ENCODE peak calls at places on chromosomes 1 and 21, in eight cellular contexts. One of them, this sample, is unnamed.
A peak's percentile ranks its signal among the peaks of the same experiment; 100 is the strongest.

GRCh38 chr1:9500756-9501754 is 38.2 kb upstream of the SLC25A33 start:
- DNase-seq in Calu3: no peak
- DNase-seq in COR-L47: no peak
- DNase-seq in activated CD4-positive, alpha-beta T cell treated with anti-CD3 and anti-CD28 coated beads for 1 hour: no peak
- DNase-seq in mucosa of gallbladder: no peak
- DNase-seq in sciatic nerve: no peak
- DNase-seq in stimulated activated CD8-positive, alpha-beta memory T cell treated with anti-CD3 and anti-CD28 coated beads, Interleukin-12 subunit alpha, Interleukin-12 subunit beta, amount 100 ng/mL, for 1 hour: no peak
- DNase-seq in NCI-H1436: no peak
- DNase-seq in this sample: no peak

GRCh38 chr1:77975386-77975785 is 3.5 kb downstream of the FUBP1 start:
- DNase-seq in mucosa of gallbladder: no peak
- DNase-seq in NCI-H1436: no peak
- DNase-seq in stimulated activated CD8-positive, alpha-beta memory T cell treated with anti-CD3 and anti-CD28 coated beads, Interleukin-12 subunit alpha, Interleukin-12 subunit beta, amount 100 ng/mL, for 1 hour: no peak
- DNase-seq in activated CD4-positive, alpha-beta T cell treated with anti-CD3 and anti-CD28 coated beads for 1 hour: no peak
- DNase-seq in COR-L47: no peak
- DNase-seq in Calu3: no peak
- DNase-seq in sciatic nerve: no peak
- DNase-seq in this sample: no peak

GRCh38 chr1:6924891-6925290 is 139.6 kb downstream of the CAMTA1 start:
- DNase-seq in COR-L47: no peak
- DNase-seq in NCI-H1436: no peak
- DNase-seq in sciatic nerve: no peak
- DNase-seq in mucosa of gallbladder: no peak
- DNase-seq in activated CD4-positive, alpha-beta T cell treated with anti-CD3 and anti-CD28 coated beads for 1 hour: no peak
- DNase-seq in Calu3: no peak
- DNase-seq in stimulated activated CD8-positive, alpha-beta memory T cell treated with anti-CD3 and anti-CD28 coated beads, Interleukin-12 subunit alpha, Interleukin-12 subunit beta, amount 100 ng/mL, for 1 hour: no peak
- DNase-seq in this sample: no peak

GRCh38 chr21:40120944-40121575 is 253.8 kb downstream of the PCP4 start:
- DNase-seq in stimulated activated CD8-positive, alpha-beta memory T cell treated with anti-CD3 and anti-CD28 coated beads, Interleukin-12 subunit alpha, Interleukin-12 subunit beta, amount 100 ng/mL, for 1 hour: no peak
- DNase-seq in NCI-H1436: peak; percentile 58
- DNase-seq in sciatic nerve: no peak
- DNase-seq in COR-L47: peak; percentile 44
- DNase-seq in activated CD4-positive, alpha-beta T cell treated with anti-CD3 and anti-CD28 coated beads for 1 hour: no peak
- DNase-seq in Calu3: no peak
- DNase-seq in mucosa of gallbladder: no peak
- DNase-seq in this sample: no peak

GRCh38 chr1:80158771-80159170 is 1152.2 kb upstream of the ADGRL4 start:
- DNase-seq in NCI-H1436: no peak
- DNase-seq in mucosa of gallbladder: no peak
- DNase-seq in Calu3: no peak
- DNase-seq in sciatic nerve: no peak
- DNase-seq in COR-L47: no peak
- DNase-seq in stimulated activated CD8-positive, alpha-beta memory T cell treated with anti-CD3 and anti-CD28 coated beads, Interleukin-12 subunit alpha, Interleukin-12 subunit beta, amount 100 ng/mL, for 1 hour: no peak
- DNase-seq in activated CD4-positive, alpha-beta T cell treated with anti-CD3 and anti-CD28 coated beads for 1 hour: no peak
- DNase-seq in this sample: no peak

GRCh38 chr1:234246638-234247116 is 126.6 kb upstream of the COA6 start:
- DNase-seq in COR-L47: no peak
- DNase-seq in NCI-H1436: no peak
- DNase-seq in stimulated activated CD8-positive, alpha-beta memory T cell treated with anti-CD3 and anti-CD28 coated beads, Interleukin-12 subunit alpha, Interleukin-12 subunit beta, amount 100 ng/mL, for 1 hour: no peak
- DNase-seq in sciatic nerve: no peak
- DNase-seq in Calu3: no peak
- DNase-seq in activated CD4-positive, alpha-beta T cell treated with anti-CD3 and anti-CD28 coated beads for 1 hour: no peak
- DNase-seq in mucosa of gallbladder: no peak
- DNase-seq in this sample: no peak

GRCh38 chr1:217348960-217349664 is 281.8 kb downstream of the GPATCH2 start:
- DNase-seq in stimulated activated CD8-positive, alpha-beta memory T cell treated with anti-CD3 and anti-CD28 coated beads, Interleukin-12 subunit alpha, Interleukin-12 subunit beta, amount 100 ng/mL, for 1 hour: no peak
- DNase-seq in activated CD4-positive, alpha-beta T cell treated with anti-CD3 and anti-CD28 coated beads for 1 hour: no peak
- DNase-seq in mucosa of gallbladder: no peak
- DNase-seq in sciatic nerve: no peak
- DNase-seq in Calu3: no peak
- DNase-seq in NCI-H1436: no peak
- DNase-seq in COR-L47: no peak
- DNase-seq in this sample: no peak

GRCh38 chr1:10217748-10218441 is 7.5 kb downstream of the KIF1B start:
- DNase-seq in stimulated activated CD8-positive, alpha-beta memory T cell treated with anti-CD3 and anti-CD28 coated beads, Interleukin-12 subunit alpha, Interleukin-12 subunit beta, amount 100 ng/mL, for 1 hour: no peak
- DNase-seq in activated CD4-positive, alpha-beta T cell treated with anti-CD3 and anti-CD28 coated beads for 1 hour: no peak
- DNase-seq in COR-L47: no peak
- DNase-seq in sciatic nerve: no peak
- DNase-seq in NCI-H1436: no peak
- DNase-seq in Calu3: no peak
- DNase-seq in mucosa of gallbladder: no peak
- DNase-seq in this sample: no peak

GRCh38 chr1:25912076-25912831 is 6.0 kb upstream of the STMN1 start:
- DNase-seq in COR-L47: no peak
- DNase-seq in activated CD4-positive, alpha-beta T cell treated with anti-CD3 and anti-CD28 coated beads for 1 hour: no peak
- DNase-seq in mucosa of gallbladder: no peak
- DNase-seq in stimulated activated CD8-positive, alpha-beta memory T cell treated with anti-CD3 and anti-CD28 coated beads, Interleukin-12 subunit alpha, Interleukin-12 subunit beta, amount 100 ng/mL, for 1 hour: no peak
- DNase-seq in Calu3: no peak
- DNase-seq in NCI-H1436: no peak
- DNase-seq in sciatic nerve: no peak
- DNase-seq in this sample: no peak

GRCh38 chr1:94559921-94560320 is 18.4 kb upstream of the F3 start:
- DNase-seq in activated CD4-positive, alpha-beta T cell treated with anti-CD3 and anti-CD28 coated beads for 1 hour: no peak
- DNase-seq in sciatic nerve: no peak
- DNase-seq in stimulated activated CD8-positive, alpha-beta memory T cell treated with anti-CD3 and anti-CD28 coated beads, Interleukin-12 subunit alpha, Interleukin-12 subunit beta, amount 100 ng/mL, for 1 hour: no peak
- DNase-seq in COR-L47: no peak
- DNase-seq in Calu3: no peak
- DNase-seq in NCI-H1436: no peak
- DNase-seq in mucosa of gallbladder: no peak
- DNase-seq in this sample: no peak

GRCh38 chr1:8026153-8026975 is at the start of gene ERRFI1:
- DNase-seq in mucosa of gallbladder: peak; percentile 95
- DNase-seq in activated CD4-positive, alpha-beta T cell treated with anti-CD3 and anti-CD28 coated beads for 1 hour: peak; percentile 82
- DNase-seq in sciatic nerve: peak; percentile 97
- DNase-seq in stimulated activated CD8-positive, alpha-beta memory T cell treated with anti-CD3 and anti-CD28 coated beads, Interleukin-12 subunit alpha, Interleukin-12 subunit beta, amount 100 ng/mL, for 1 hour: peak; percentile 77
- DNase-seq in Calu3: peak; percentile 94
- DNase-seq in NCI-H1436: peak; percentile 90
- DNase-seq in COR-L47: peak; percentile 92
- DNase-seq in this sample: peak; percentile 97

GRCh38 chr1:64745181-64745985 is 508 bp downstream of the RAVER2 start:
- DNase-seq in sciatic nerve: no peak
- DNase-seq in activated CD4-positive, alpha-beta T cell treated with anti-CD3 and anti-CD28 coated beads for 1 hour: no peak
- DNase-seq in mucosa of gallbladder: peak; percentile 44
- DNase-seq in COR-L47: peak; percentile 35
- DNase-seq in Calu3: peak; percentile 24
- DNase-seq in NCI-H1436: no peak
- DNase-seq in stimulated activated CD8-positive, alpha-beta memory T cell treated with anti-CD3 and anti-CD28 coated beads, Interleukin-12 subunit alpha, Interleukin-12 subunit beta, amount 100 ng/mL, for 1 hour: no peak
- DNase-seq in this sample: peak; percentile 22

GRCh38 chr21:32412162-32412997 is at the start of gene EVA1C:
- DNase-seq in mucosa of gallbladder: peak; percentile 50
- DNase-seq in Calu3: peak; percentile 34
- DNase-seq in NCI-H1436: peak; percentile 41
- DNase-seq in activated CD4-positive, alpha-beta T cell treated with anti-CD3 and anti-CD28 coated beads for 1 hour: peak; percentile 65
- DNase-seq in sciatic nerve: peak; percentile 81
- DNase-seq in stimulated activated CD8-positive, alpha-beta memory T cell treated with anti-CD3 and anti-CD28 coated beads, Interleukin-12 subunit alpha, Interleukin-12 subunit beta, amount 100 ng/mL, for 1 hour: peak; percentile 50
- DNase-seq in COR-L47: peak; percentile 68
- DNase-seq in this sample: peak; percentile 57

GRCh38 chr1:115827452-115827851 is 13.5 kb downstream of the NHLH2 start:
- DNase-seq in stimulated activated CD8-positive, alpha-beta memory T cell treated with anti-CD3 and anti-CD28 coated beads, Interleukin-12 subunit alpha, Interleukin-12 subunit beta, amount 100 ng/mL, for 1 hour: no peak
- DNase-seq in activated CD4-positive, alpha-beta T cell treated with anti-CD3 and anti-CD28 coated beads for 1 hour: no peak
- DNase-seq in COR-L47: no peak
- DNase-seq in sciatic nerve: no peak
- DNase-seq in NCI-H1436: no peak
- DNase-seq in mucosa of gallbladder: no peak
- DNase-seq in Calu3: no peak
- DNase-seq in this sample: no peak

GRCh38 chr1:20059847-20060246 is 10.1 kb upstream of the PLA2G5 start:
- DNase-seq in activated CD4-positive, alpha-beta T cell treated with anti-CD3 and anti-CD28 coated beads for 1 hour: no peak
- DNase-seq in Calu3: no peak
- DNase-seq in mucosa of gallbladder: no peak
- DNase-seq in COR-L47: no peak
- DNase-seq in NCI-H1436: no peak
- DNase-seq in stimulated activated CD8-positive, alpha-beta memory T cell treated with anti-CD3 and anti-CD28 coated beads, Interleukin-12 subunit alpha, Interleukin-12 subunit beta, amount 100 ng/mL, for 1 hour: no peak
- DNase-seq in sciatic nerve: no peak
- DNase-seq in this sample: no peak

GRCh38 chr1:93625582-93626327 is 55.9 kb downstream of the BCAR3 start:
- DNase-seq in stimulated activated CD8-positive, alpha-beta memory T cell treated with anti-CD3 and anti-CD28 coated beads, Interleukin-12 subunit alpha, Interleukin-12 subunit beta, amount 100 ng/mL, for 1 hour: no peak
- DNase-seq in activated CD4-positive, alpha-beta T cell treated with anti-CD3 and anti-CD28 coated beads for 1 hour: no peak
- DNase-seq in NCI-H1436: no peak
- DNase-seq in sciatic nerve: no peak
- DNase-seq in Calu3: no peak
- DNase-seq in mucosa of gallbladder: no peak
- DNase-seq in COR-L47: no peak
- DNase-seq in this sample: no peak

GRCh38 chr1:118151312-118151937 is 33.6 kb downstream of the SPAG17 start:
- DNase-seq in COR-L47: peak; percentile 23
- DNase-seq in activated CD4-positive, alpha-beta T cell treated with anti-CD3 and anti-CD28 coated beads for 1 hour: no peak
- DNase-seq in Calu3: peak; percentile 37
- DNase-seq in mucosa of gallbladder: peak; percentile 53
- DNase-seq in NCI-H1436: no peak
- DNase-seq in stimulated activated CD8-positive, alpha-beta memory T cell treated with anti-CD3 and anti-CD28 coated beads, Interleukin-12 subunit alpha, Interleukin-12 subunit beta, amount 100 ng/mL, for 1 hour: no peak
- DNase-seq in sciatic nerve: peak; percentile 75
- DNase-seq in this sample: peak; percentile 72

GRCh38 chr21:44531606-44532128 is 8.3 kb downstream of the KRTAP10-1 start:
- DNase-seq in NCI-H1436: no peak
- DNase-seq in stimulated activated CD8-positive, alpha-beta memory T cell treated with anti-CD3 and anti-CD28 coated beads, Interleukin-12 subunit alpha, Interleukin-12 subunit beta, amount 100 ng/mL, for 1 hour: no peak
- DNase-seq in mucosa of gallbladder: no peak
- DNase-seq in sciatic nerve: peak; percentile 49
- DNase-seq in COR-L47: no peak
- DNase-seq in Calu3: no peak
- DNase-seq in activated CD4-positive, alpha-beta T cell treated with anti-CD3 and anti-CD28 coated beads for 1 hour: no peak
- DNase-seq in this sample: no peak

GRCh38 chr1:11364170-11364569 is 91.2 kb downstream of the UBIAD1 start:
- DNase-seq in Calu3: peak; percentile 40
- DNase-seq in NCI-H1436: peak; percentile 44
- DNase-seq in mucosa of gallbladder: no peak
- DNase-seq in sciatic nerve: no peak
- DNase-seq in COR-L47: no peak
- DNase-seq in stimulated activated CD8-positive, alpha-beta memory T cell treated with anti-CD3 and anti-CD28 coated beads, Interleukin-12 subunit alpha, Interleukin-12 subunit beta, amount 100 ng/mL, for 1 hour: no peak
- DNase-seq in activated CD4-positive, alpha-beta T cell treated with anti-CD3 and anti-CD28 coated beads for 1 hour: no peak
- DNase-seq in this sample: no peak

GRCh38 chr1:211912844-211913432 is 82.4 kb upstream of the LPGAT1 start:
- DNase-seq in activated CD4-positive, alpha-beta T cell treated with anti-CD3 and anti-CD28 coated beads for 1 hour: no peak
- DNase-seq in stimulated activated CD8-positive, alpha-beta memory T cell treated with anti-CD3 and anti-CD28 coated beads, Interleukin-12 subunit alpha, Interleukin-12 subunit beta, amount 100 ng/mL, for 1 hour: no peak
- DNase-seq in NCI-H1436: no peak
- DNase-seq in mucosa of gallbladder: no peak
- DNase-seq in sciatic nerve: no peak
- DNase-seq in COR-L47: no peak
- DNase-seq in Calu3: no peak
- DNase-seq in this sample: no peak

GRCh38 chr1:94970783-94971182 is 43.9 kb upstream of the CNN3 start:
- DNase-seq in stimulated activated CD8-positive, alpha-beta memory T cell treated with anti-CD3 and anti-CD28 coated beads, Interleukin-12 subunit alpha, Interleukin-12 subunit beta, amount 100 ng/mL, for 1 hour: no peak
- DNase-seq in COR-L47: no peak
- DNase-seq in mucosa of gallbladder: no peak
- DNase-seq in activated CD4-positive, alpha-beta T cell treated with anti-CD3 and anti-CD28 coated beads for 1 hour: no peak
- DNase-seq in sciatic nerve: no peak
- DNase-seq in NCI-H1436: no peak
- DNase-seq in Calu3: no peak
- DNase-seq in this sample: no peak

GRCh38 chr21:33261635-33262034 is 4.5 kb upstream of the IL10RB start:
- DNase-seq in COR-L47: no peak
- DNase-seq in stimulated activated CD8-positive, alpha-beta memory T cell treated with anti-CD3 and anti-CD28 coated beads, Interleukin-12 subunit alpha, Interleukin-12 subunit beta, amount 100 ng/mL, for 1 hour: no peak
- DNase-seq in activated CD4-positive, alpha-beta T cell treated with anti-CD3 and anti-CD28 coated beads for 1 hour: no peak
- DNase-seq in sciatic nerve: no peak
- DNase-seq in NCI-H1436: no peak
- DNase-seq in mucosa of gallbladder: peak; percentile 31
- DNase-seq in Calu3: no peak
- DNase-seq in this sample: no peak

GRCh38 chr1:56169856-56170255 is 409.5 kb downstream of the PLPP3 start:
- DNase-seq in mucosa of gallbladder: no peak
- DNase-seq in sciatic nerve: no peak
- DNase-seq in activated CD4-positive, alpha-beta T cell treated with anti-CD3 and anti-CD28 coated beads for 1 hour: no peak
- DNase-seq in NCI-H1436: no peak
- DNase-seq in COR-L47: no peak
- DNase-seq in Calu3: no peak
- DNase-seq in stimulated activated CD8-positive, alpha-beta memory T cell treated with anti-CD3 and anti-CD28 coated beads, Interleukin-12 subunit alpha, Interleukin-12 subunit beta, amount 100 ng/mL, for 1 hour: no peak
- DNase-seq in this sample: no peak

GRCh38 chr1:92194516-92194915 is 23.2 kb upstream of the C1orf146 start:
- DNase-seq in mucosa of gallbladder: no peak
- DNase-seq in sciatic nerve: no peak
- DNase-seq in NCI-H1436: no peak
- DNase-seq in stimulated activated CD8-positive, alpha-beta memory T cell treated with anti-CD3 and anti-CD28 coated beads, Interleukin-12 subunit alpha, Interleukin-12 subunit beta, amount 100 ng/mL, for 1 hour: no peak
- DNase-seq in activated CD4-positive, alpha-beta T cell treated with anti-CD3 and anti-CD28 coated beads for 1 hour: no peak
- DNase-seq in COR-L47: no peak
- DNase-seq in Calu3: no peak
- DNase-seq in this sample: no peak

GRCh38 chr1:93525431-93525830 is 77.5 kb downstream of the FNBP1L start:
- DNase-seq in mucosa of gallbladder: no peak
- DNase-seq in Calu3: no peak
- DNase-seq in stimulated activated CD8-positive, alpha-beta memory T cell treated with anti-CD3 and anti-CD28 coated beads, Interleukin-12 subunit alpha, Interleukin-12 subunit beta, amount 100 ng/mL, for 1 hour: no peak
- DNase-seq in COR-L47: no peak
- DNase-seq in activated CD4-positive, alpha-beta T cell treated with anti-CD3 and anti-CD28 coated beads for 1 hour: no peak
- DNase-seq in NCI-H1436: no peak
- DNase-seq in sciatic nerve: no peak
- DNase-seq in this sample: no peak

GRCh38 chr21:25809013-25809412 is 74.2 kb downstream of the GABPA start:
- DNase-seq in sciatic nerve: no peak
- DNase-seq in activated CD4-positive, alpha-beta T cell treated with anti-CD3 and anti-CD28 coated beads for 1 hour: no peak
- DNase-seq in mucosa of gallbladder: no peak
- DNase-seq in COR-L47: no peak
- DNase-seq in Calu3: no peak
- DNase-seq in stimulated activated CD8-positive, alpha-beta memory T cell treated with anti-CD3 and anti-CD28 coated beads, Interleukin-12 subunit alpha, Interleukin-12 subunit beta, amount 100 ng/mL, for 1 hour: no peak
- DNase-seq in NCI-H1436: no peak
- DNase-seq in this sample: no peak

This sample was measured in nephron progenitor cell.